ENCODE peak calls at places on chromosomes 1 and 21, in eight cellular contexts. E is mucosa of descending colon; R is ELR; S is naive thymus-derived CD4-positive, alpha-beta T cell; C is NCI-H1417 treated with DMSO at 0.1 percent for 48 hours; T is stimulated activated CD8-positive, alpha-beta memory T cell treated with anti-CD3 and anti-CD28 coated beads, Interleukin-4, amount 100 ng/mL, for 24 hours; P is type B pancreatic cell; B is right cardiac atrium. F is an unnamed sample.

GRCh38 chr1:10495942-10496341 is 21.2 kb downstream of the PEX14 start:
- DNase-seq in P (no peak), B (no peak), R (no peak), C (no peak), T (no peak), E (no peak), S (peak), F (peak)

GRCh38 chr1:223037845-223038244 is 105.2 kb downstream of the TLR5 start:
- DNase-seq in R (no peak), S (no peak), C (no peak), B (no peak), T (no peak), E (no peak), P (no peak), F (no peak)

GRCh38 chr1:168731244-168731643 is 2.2 kb upstream of the DPT start:
- DNase-seq in P (no peak), R (no peak), S (no peak), T (no peak), C (no peak), E (no peak), B (no peak), F (no peak)

GRCh38 chr1:10514490-10515235 is 39.9 kb downstream of the PEX14 start:
- DNase-seq in T (no peak), R (peak), E (no peak), B (no peak), C (peak), P (no peak), S (no peak), F (no peak)

GRCh38 chr1:62676606-62677356 is 11.4 kb downstream of the DOCK7 start:
- DNase-seq in C (no peak), E (no peak), S (no peak), R (peak), B (no peak), T (no peak), P (no peak), F (no peak)

GRCh38 chr1:198598796-198599321 is 40.0 kb upstream of the PTPRC start:
- DNase-seq in P (no peak), E (no peak), R (no peak), T (no peak), S (no peak), C (no peak), B (no peak), F (no peak)

GRCh38 chr21:30984897-30985296 is 53.4 kb downstream of the KRTAP19-8 start:
- DNase-seq in S (no peak), B (no peak), T (no peak), E (no peak), R (no peak), C (peak), P (no peak), F (no peak)

GRCh38 chr1:223231011-223231572 is 88.0 kb upstream of the TLR5 start:
- DNase-seq in S (no peak), T (no peak), C (no peak), B (no peak), E (no peak), R (no peak), P (no peak), F (no peak)

GRCh38 chr1:151945725-151946365 is 36.5 kb upstream of the THEM4 start:
- DNase-seq in C (no peak), E (peak), R (peak), P (no peak), T (peak), B (peak), S (peak), F (peak)

GRCh38 chr1:161119379-161120061 is 1.6 kb downstream of the NIT1 start:
- DNase-seq in E (no peak), S (peak), P (no peak), B (no peak), C (no peak), R (peak), T (no peak), F (peak)

GRCh38 chr1:196651637-196652215 is at the start of gene CFH:
- DNase-seq in S (no peak), E (no peak), P (no peak), R (peak), C (no peak), B (no peak), T (no peak), F (no peak)

GRCh38 chr1:242467556-242468145 is 56.8 kb downstream of the PLD5 start:
- DNase-seq in B (no peak), R (peak), T (no peak), C (no peak), E (no peak), S (no peak), P (no peak), F (peak)

GRCh38 chr21:41357546-41357945 is 4.3 kb upstream of the MX2 start:
- DNase-seq in C (no peak), S (no peak), T (no peak), B (no peak), P (peak), E (no peak), R (no peak), F (no peak)

GRCh38 chr1:153203130-153203529 is at the start of gene LELP1:
- DNase-seq in S (no peak), B (no peak), E (no peak), P (no peak), T (no peak), C (no peak), R (no peak), F (no peak)

GRCh38 chr1:198681247-198681646 is 42.4 kb downstream of the PTPRC start:
- DNase-seq in R (no peak), P (no peak), T (no peak), S (no peak), E (no peak), B (no peak), C (no peak), F (peak)

GRCh38 chr1:192632641-192633532 is 3.1 kb upstream of the RGS13 start:
- DNase-seq in T (no peak), B (no peak), R (no peak), P (no peak), S (no peak), C (no peak), E (no peak), F (no peak)

GRCh38 chr1:178784131-178784536 is 59.1 kb downstream of the RALGPS2 start:
- DNase-seq in P (no peak), T (no peak), R (peak), S (no peak), C (no peak), E (no peak), B (no peak), F (peak)

GRCh38 chr1:45412899-45413298 is 72.7 kb upstream of the MUTYH start:
- DNase-seq in C (no peak), R (no peak), T (no peak), E (no peak), S (no peak), P (no peak), B (no peak), F (no peak)

GRCh38 chr1:68449901-68450300 is at the start of gene RPE65:
- DNase-seq in E (no peak), C (no peak), P (no peak), R (no peak), S (no peak), B (no peak), T (no peak), F (no peak)

GRCh38 chr1:238753205-238753720 is 633.1 kb upstream of the CHRM3 start:
- DNase-seq in P (no peak), C (no peak), R (no peak), B (no peak), E (no peak), T (no peak), S (no peak), F (no peak)

GRCh38 chr1:1264026-1264425 is 9.6 kb downstream of the UBE2J2 start:
- DNase-seq in S (no peak), E (no peak), R (no peak), B (no peak), C (no peak), P (no peak), T (no peak), F (no peak)

GRCh38 chr1:118660769-118661168 is 327.4 kb downstream of the TBX15 start:
- DNase-seq in B (no peak), C (no peak), P (no peak), S (no peak), E (no peak), R (no peak), T (no peak), F (no peak)

GRCh38 chr1:84603223-84603622 is 29.0 kb upstream of the CTBS start:
- DNase-seq in B (no peak), P (no peak), T (no peak), R (peak), S (no peak), C (no peak), E (no peak), F (no peak)

GRCh38 chr1:25796807-25797458 is 3.1 kb upstream of the SELENON start:
- DNase-seq in B (peak), E (peak), R (peak), S (peak), C (peak), T (peak), P (peak), F (peak)

GRCh38 chr1:246661451-246661850 is 62.8 kb upstream of the SCCPDH start:
- DNase-seq in S (no peak), E (no peak), P (no peak), R (no peak), C (no peak), T (no peak), B (no peak), F (no peak)

GRCh38 chr1:53048345-53048737 is 13.7 kb upstream of the PODN start:
- DNase-seq in B (no peak), C (no peak), P (no peak), R (no peak), E (no peak), S (no peak), T (no peak), F (no peak)

GRCh38 chr1:5682626-5683235 is 309.5 kb downstream of the NPHP4 start:
- DNase-seq in C (no peak), R (no peak), T (no peak), E (no peak), P (no peak), S (no peak), B (no peak), F (no peak)

GRCh38 chr1:21607549-21608529 is 61.3 kb downstream of the RAP1GAP start:
- DNase-seq in R (peak), T (peak), S (no peak), B (peak), E (peak), P (peak), C (no peak), F (no peak)

GRCh38 chr1:176794897-176795508 is 332.0 kb downstream of the PAPPA2 start:
- DNase-seq in E (no peak), B (no peak), R (no peak), C (no peak), P (no peak), S (no peak), T (no peak), F (no peak)

F was measured in Jurkat, Clone E6-1.